ENCODE peak calls at places on chromosomes 12 and 14, in nine cellular contexts. Z is stimulated activated CD4-positive, alpha-beta T cell treated with anti-CD3 and anti-CD28 coated beads, Interleukin-1b, Interleukin-23, amount 100 ng/mL, for 4 hours; S is GM13976; O is ACHN; M is nephron progenitor cell; A is kidney; T is stimulated activated CD8-positive, alpha-beta memory T cell treated with anti-CD3 and anti-CD28 coated beads, Interleukin-12 subunit alpha, Interleukin-12 subunit beta, amount 100 ng/mL, for 4 hours; F is activated CD4-positive, alpha-beta memory T cell treated with anti-CD3 and anti-CD28 coated beads, Interleukin-2, amount 10 ng/mL, durations not matched to agents 7 days and 5 days; C is GF-D8. U is an unnamed sample.

GRCh38 chr12:121114019-121114639 is 18.5 kb upstream of the P2RX7 start:
- DNase-seq in T (no peak), O (no peak), F (no peak), M (no peak), Z (no peak), C (no peak), A (no peak), S (no peak), U (no peak)

GRCh38 chr12:109523071-109523470 is 45.6 kb downstream of the UBE3B start:
- DNase-seq in O (no peak), C (no peak), T (no peak), S (no peak), Z (no peak), F (no peak), A (no peak), M (no peak), U (no peak)

GRCh38 chr14:53355581-53356112 is 202.5 kb upstream of the DDHD1 start:
- DNase-seq in A (no peak), M (peak; percentile 6), T (no peak), F (no peak), O (peak; percentile 14), Z (no peak), S (no peak), C (no peak), U (no peak)

GRCh38 chr12:113697646-113698504 is 226.2 kb upstream of the LHX5 start:
- DNase-seq in Z (no peak), O (no peak), S (no peak), M (no peak), F (no peak), T (no peak), A (no peak), C (no peak), U (no peak)

GRCh38 chr14:84064756-84065155 is 1465.2 kb upstream of the FLRT2 start:
- DNase-seq in F (no peak), S (no peak), T (no peak), M (no peak), O (no peak), A (no peak), C (no peak), Z (no peak), U (no peak)

GRCh38 chr12:11653215-11653753 is 3.8 kb downstream of the ETV6 start:
- DNase-seq in T (no peak), M (no peak), Z (peak; percentile 14), A (no peak), C (peak; percentile 72), F (peak; percentile 67), S (peak; percentile 52), O (no peak), U (no peak)

GRCh38 chr12:43676183-43676813 is 82.3 kb downstream of the PUS7L start:
- DNase-seq in C (no peak), O (peak; percentile 66), M (no peak), T (no peak), Z (no peak), A (no peak), F (peak; percentile 23), S (peak; percentile 57), U (peak; percentile 45)

GRCh38 chr12:102427542-102427923 is 52.8 kb downstream of the IGF1 start:
- DNase-seq in F (no peak), M (peak; percentile 10), A (peak; percentile 60), S (no peak), Z (no peak), C (no peak), T (no peak), O (no peak), U (no peak)

GRCh38 chr12:48925218-48925871 is at the start of gene FKBP11:
- DNase-seq in S (peak; percentile 83), C (no peak), T (peak; percentile 75), O (peak; percentile 72), A (peak; percentile 91), F (peak; percentile 70), Z (peak; percentile 69), M (peak; percentile 59), U (no peak)

GRCh38 chr14:106347291-106347778 is 821.0 kb downstream of the TMEM121 start:
- DNase-seq in A (no peak), M (no peak), C (no peak), F (no peak), S (no peak), T (no peak), O (no peak), Z (no peak), U (no peak)

GRCh38 chr12:108685469-108686247 is 45.7 kb downstream of the CORO1C start:
- DNase-seq in S (no peak), Z (no peak), F (no peak), O (no peak), T (no peak), M (no peak), C (no peak), A (no peak), U (no peak)

GRCh38 chr12:130335517-130336392 is 1.9 kb upstream of the PIWIL1 start:
- DNase-seq in T (no peak), C (peak; percentile 24), M (peak; percentile 57), F (no peak), Z (peak; percentile 30), S (peak; percentile 65), O (peak; percentile 76), A (no peak), U (peak; percentile 52)

GRCh38 chr12:490260-490659 is 30.5 kb downstream of the B4GALNT3 start:
- DNase-seq in T (no peak), F (no peak), S (no peak), A (no peak), C (no peak), M (no peak), O (no peak), Z (no peak), U (no peak)

U was measured in HepG2.